ENCODE peak calls at places on chromosomes 16 and 17, in five cellular contexts. One of them, this sample, is unnamed.

GRCh38 chr17:39634384-39634871 is 2.5 kb upstream of the STARD3 start:
- DNase-seq in transverse colon: peak; percentile 16
- DNase-seq in cardiac fibroblast: peak; percentile 62
- DNase-seq in activated CD8-positive, alpha-beta T cell treated with anti-CD3 and anti-CD28 coated beads for 36 hours: no peak
- DNase-seq in fibroblast of lung: no peak
- DNase-seq in this sample: no peak

GRCh38 chr16:19213885-19214284 is 45.8 kb downstream of the SYT17 start:
- DNase-seq in activated CD8-positive, alpha-beta T cell treated with anti-CD3 and anti-CD28 coated beads for 36 hours: peak; percentile 9
- DNase-seq in transverse colon: no peak
- DNase-seq in fibroblast of lung: no peak
- DNase-seq in cardiac fibroblast: no peak
- DNase-seq in this sample: no peak

GRCh38 chr16:57540387-57540786 is 2.1 kb upstream of the ADGRG5 start:
- DNase-seq in transverse colon: no peak
- DNase-seq in cardiac fibroblast: no peak
- DNase-seq in fibroblast of lung: no peak
- DNase-seq in activated CD8-positive, alpha-beta T cell treated with anti-CD3 and anti-CD28 coated beads for 36 hours: no peak
- DNase-seq in this sample: no peak

GRCh38 chr17:82963104-82963950 is 116.1 kb upstream of the METRNL start:
- DNase-seq in cardiac fibroblast: peak; percentile 83
- DNase-seq in transverse colon: peak; percentile 76
- DNase-seq in activated CD8-positive, alpha-beta T cell treated with anti-CD3 and anti-CD28 coated beads for 36 hours: peak; percentile 47
- DNase-seq in fibroblast of lung: peak; percentile 62
- DNase-seq in this sample: peak; percentile 62

GRCh38 chr16:89155184-89155679 is 16.3 kb upstream of the CDH15 start:
- DNase-seq in transverse colon: peak; percentile 64
- DNase-seq in fibroblast of lung: peak; percentile 60
- DNase-seq in activated CD8-positive, alpha-beta T cell treated with anti-CD3 and anti-CD28 coated beads for 36 hours: no peak
- DNase-seq in cardiac fibroblast: peak; percentile 93
- DNase-seq in this sample: peak; percentile 61

GRCh38 chr16:20676268-20676828 is 21.1 kb downstream of the ACSM1 start:
- DNase-seq in activated CD8-positive, alpha-beta T cell treated with anti-CD3 and anti-CD28 coated beads for 36 hours: no peak
- DNase-seq in transverse colon: peak; percentile 11
- DNase-seq in fibroblast of lung: no peak
- DNase-seq in cardiac fibroblast: peak; percentile 24
- DNase-seq in this sample: no peak

GRCh38 chr16:64534180-64534780 is 587.6 kb downstream of the CDH11 start:
- DNase-seq in activated CD8-positive, alpha-beta T cell treated with anti-CD3 and anti-CD28 coated beads for 36 hours: no peak
- DNase-seq in transverse colon: no peak
- DNase-seq in cardiac fibroblast: no peak
- DNase-seq in fibroblast of lung: peak; percentile 26
- DNase-seq in this sample: no peak

GRCh38 chr17:82849076-82849945 is 9.5 kb upstream of the ZNF750 start:
- DNase-seq in activated CD8-positive, alpha-beta T cell treated with anti-CD3 and anti-CD28 coated beads for 36 hours: no peak
- DNase-seq in cardiac fibroblast: no peak
- DNase-seq in transverse colon: no peak
- DNase-seq in fibroblast of lung: no peak
- DNase-seq in this sample: no peak

GRCh38 chr16:22678311-22678710 is 135.7 kb upstream of the HS3ST2 start:
- DNase-seq in transverse colon: no peak
- DNase-seq in fibroblast of lung: no peak
- DNase-seq in activated CD8-positive, alpha-beta T cell treated with anti-CD3 and anti-CD28 coated beads for 36 hours: no peak
- DNase-seq in cardiac fibroblast: no peak
- DNase-seq in this sample: no peak

GRCh38 chr17:68301438-68301959 is 10.2 kb downstream of the ARSG start:
- DNase-seq in activated CD8-positive, alpha-beta T cell treated with anti-CD3 and anti-CD28 coated beads for 36 hours: no peak
- DNase-seq in cardiac fibroblast: no peak
- DNase-seq in fibroblast of lung: no peak
- DNase-seq in transverse colon: no peak
- DNase-seq in this sample: no peak

GRCh38 chr17:27236710-27237315 is 57.1 kb upstream of the WSB1 start:
- DNase-seq in transverse colon: peak; percentile 89
- DNase-seq in activated CD8-positive, alpha-beta T cell treated with anti-CD3 and anti-CD28 coated beads for 36 hours: peak; percentile 91
- DNase-seq in fibroblast of lung: peak; percentile 45
- DNase-seq in cardiac fibroblast: peak; percentile 86
- DNase-seq in this sample: peak; percentile 42

GRCh38 chr17:43627657-43628650 is 33.8 kb downstream of the MEOX1 start:
- DNase-seq in fibroblast of lung: no peak
- DNase-seq in transverse colon: no peak
- DNase-seq in cardiac fibroblast: no peak
- DNase-seq in activated CD8-positive, alpha-beta T cell treated with anti-CD3 and anti-CD28 coated beads for 36 hours: no peak
- DNase-seq in this sample: no peak

GRCh38 chr17:78397681-78398101 is 19.2 kb downstream of the PGS1 start:
- DNase-seq in transverse colon: no peak
- DNase-seq in cardiac fibroblast: peak; percentile 59
- DNase-seq in activated CD8-positive, alpha-beta T cell treated with anti-CD3 and anti-CD28 coated beads for 36 hours: no peak
- DNase-seq in fibroblast of lung: peak; percentile 82
- DNase-seq in this sample: no peak

GRCh38 chr17:59221159-59221847 is 992 bp downstream of the GDPD1 start:
- DNase-seq in cardiac fibroblast: no peak
- DNase-seq in activated CD8-positive, alpha-beta T cell treated with anti-CD3 and anti-CD28 coated beads for 36 hours: peak; percentile 24
- DNase-seq in transverse colon: no peak
- DNase-seq in fibroblast of lung: no peak
- DNase-seq in this sample: no peak

GRCh38 chr16:1708768-1709180 is 2.8 kb downstream of the MAPK8IP3 start:
- DNase-seq in transverse colon: no peak
- DNase-seq in activated CD8-positive, alpha-beta T cell treated with anti-CD3 and anti-CD28 coated beads for 36 hours: peak; percentile 62
- DNase-seq in fibroblast of lung: peak; percentile 87
- DNase-seq in cardiac fibroblast: peak; percentile 70
- DNase-seq in this sample: no peak

GRCh38 chr17:77332981-77333685 is 192.4 kb downstream of the SEC14L1 start:
- DNase-seq in activated CD8-positive, alpha-beta T cell treated with anti-CD3 and anti-CD28 coated beads for 36 hours: peak; percentile 74
- DNase-seq in transverse colon: no peak
- DNase-seq in cardiac fibroblast: peak; percentile 72
- DNase-seq in fibroblast of lung: peak; percentile 95
- DNase-seq in this sample: peak; percentile 90

GRCh38 chr16:88649195-88649923 is 1.5 kb downstream of the CYBA start:
- DNase-seq in activated CD8-positive, alpha-beta T cell treated with anti-CD3 and anti-CD28 coated beads for 36 hours: no peak
- DNase-seq in fibroblast of lung: no peak
- DNase-seq in cardiac fibroblast: no peak
- DNase-seq in transverse colon: peak; percentile 41
- DNase-seq in this sample: no peak

GRCh38 chr16:3118204-3118790 is 5.9 kb downstream of the ZNF205 start:
- DNase-seq in cardiac fibroblast: no peak
- DNase-seq in activated CD8-positive, alpha-beta T cell treated with anti-CD3 and anti-CD28 coated beads for 36 hours: no peak
- DNase-seq in fibroblast of lung: no peak
- DNase-seq in transverse colon: no peak
- DNase-seq in this sample: no peak

GRCh38 chr16:23950898-23951297 is 115.1 kb downstream of the PRKCB start:
- DNase-seq in transverse colon: no peak
- DNase-seq in cardiac fibroblast: no peak
- DNase-seq in activated CD8-positive, alpha-beta T cell treated with anti-CD3 and anti-CD28 coated beads for 36 hours: peak; percentile 55
- DNase-seq in fibroblast of lung: no peak
- DNase-seq in this sample: no peak

GRCh38 chr17:81082177-81083073 is 47.5 kb downstream of the BAIAP2 start:
- DNase-seq in cardiac fibroblast: no peak
- DNase-seq in transverse colon: no peak
- DNase-seq in fibroblast of lung: peak; percentile 19
- DNase-seq in activated CD8-positive, alpha-beta T cell treated with anti-CD3 and anti-CD28 coated beads for 36 hours: no peak
- DNase-seq in this sample: no peak

GRCh38 chr16:21156767-21157467 is 1.6 kb upstream of the LDAF1 start:
- DNase-seq in transverse colon: peak; percentile 30
- DNase-seq in fibroblast of lung: peak; percentile 81
- DNase-seq in cardiac fibroblast: peak; percentile 89
- DNase-seq in activated CD8-positive, alpha-beta T cell treated with anti-CD3 and anti-CD28 coated beads for 36 hours: peak; percentile 4
- DNase-seq in this sample: peak; percentile 54

GRCh38 chr16:1296688-1297412 is 12.6 kb upstream of the UBE2I start:
- DNase-seq in fibroblast of lung: peak; percentile 65
- DNase-seq in transverse colon: peak; percentile 43
- DNase-seq in activated CD8-positive, alpha-beta T cell treated with anti-CD3 and anti-CD28 coated beads for 36 hours: peak; percentile 37
- DNase-seq in cardiac fibroblast: no peak
- DNase-seq in this sample: no peak

GRCh38 chr16:56470666-56471065 is 19.3 kb downstream of the OGFOD1 start:
- DNase-seq in cardiac fibroblast: no peak
- DNase-seq in fibroblast of lung: no peak
- DNase-seq in transverse colon: no peak
- DNase-seq in activated CD8-positive, alpha-beta T cell treated with anti-CD3 and anti-CD28 coated beads for 36 hours: no peak
- DNase-seq in this sample: no peak

GRCh38 chr17:2435181-2435741 is 34.4 kb upstream of the MNT start:
- DNase-seq in transverse colon: no peak
- DNase-seq in cardiac fibroblast: peak; percentile 32
- DNase-seq in activated CD8-positive, alpha-beta T cell treated with anti-CD3 and anti-CD28 coated beads for 36 hours: no peak
- DNase-seq in fibroblast of lung: peak; percentile 45
- DNase-seq in this sample: no peak

GRCh38 chr16:11587643-11588247 is 1.0 kb upstream of the LITAF start:
- DNase-seq in cardiac fibroblast: no peak
- DNase-seq in activated CD8-positive, alpha-beta T cell treated with anti-CD3 and anti-CD28 coated beads for 36 hours: no peak
- DNase-seq in fibroblast of lung: no peak
- DNase-seq in transverse colon: no peak
- DNase-seq in this sample: no peak

GRCh38 chr16:27892879-27893278 is 170.6 kb downstream of the GSG1L start:
- DNase-seq in transverse colon: no peak
- DNase-seq in fibroblast of lung: peak; percentile 1
- DNase-seq in cardiac fibroblast: no peak
- DNase-seq in activated CD8-positive, alpha-beta T cell treated with anti-CD3 and anti-CD28 coated beads for 36 hours: no peak
- DNase-seq in this sample: no peak

GRCh38 chr17:28663723-28664122 is 1.7 kb downstream of the SUPT6H start:
- DNase-seq in transverse colon: no peak
- DNase-seq in cardiac fibroblast: no peak
- DNase-seq in activated CD8-positive, alpha-beta T cell treated with anti-CD3 and anti-CD28 coated beads for 36 hours: no peak
- DNase-seq in fibroblast of lung: no peak
- DNase-seq in this sample: no peak

DNA sequence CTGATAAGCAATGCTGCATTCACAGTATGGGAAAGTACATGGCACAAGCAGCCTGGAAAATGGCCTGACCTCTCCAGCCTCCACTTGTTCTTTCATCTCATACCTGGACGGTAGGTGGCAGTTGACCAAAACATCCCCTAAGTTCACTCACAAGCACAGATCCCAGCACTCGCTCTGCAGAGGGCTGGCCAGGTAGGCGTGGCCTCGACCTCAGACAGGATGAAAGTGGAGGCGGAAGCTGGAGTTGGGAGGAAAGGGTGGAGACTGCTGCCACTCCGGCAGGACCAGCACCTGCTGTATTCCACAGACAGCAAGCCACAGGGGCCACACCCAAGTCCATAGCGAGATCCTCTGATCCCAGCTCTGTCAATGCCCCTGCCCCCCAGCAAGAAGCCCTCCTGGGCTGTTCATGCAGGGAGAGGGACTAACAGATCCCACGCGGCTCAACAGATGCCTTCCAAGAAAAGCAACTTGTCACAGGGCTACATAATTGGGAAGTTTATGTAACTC is 31.3 kb downstream of the ZCCHC14 start:
- DNase-seq in activated CD8-positive, alpha-beta T cell treated with anti-CD3 and anti-CD28 coated beads for 36 hours: peak; percentile 30
- DNase-seq in fibroblast of lung: peak; percentile 33
- DNase-seq in cardiac fibroblast: peak; percentile 42
- DNase-seq in transverse colon: peak; percentile 93
- DNase-seq in this sample: no peak
- TF ChIP-seq CTCF in activated CD8-positive, alpha-beta T cell treated with anti-CD3 and anti-CD28 coated beads for 36 hours: no peak
- TF ChIP-seq CTCF in fibroblast of lung: no peak
- TF ChIP-seq CTCF in cardiac fibroblast: peak; percentile 22
- TF ChIP-seq CTCF in transverse colon: peak; percentile 42
- TF ChIP-seq CTCF in this sample: no peak

GRCh38 chr17:62591323-62591722 is 36.1 kb upstream of the MRC2 start:
- DNase-seq in transverse colon: no peak
- DNase-seq in activated CD8-positive, alpha-beta T cell treated with anti-CD3 and anti-CD28 coated beads for 36 hours: no peak
- DNase-seq in fibroblast of lung: no peak
- DNase-seq in cardiac fibroblast: no peak
- DNase-seq in this sample: no peak

GRCh38 chr17:62597150-62597549 is 30.3 kb upstream of the MRC2 start:
- DNase-seq in transverse colon: no peak
- DNase-seq in cardiac fibroblast: no peak
- DNase-seq in fibroblast of lung: no peak
- DNase-seq in activated CD8-positive, alpha-beta T cell treated with anti-CD3 and anti-CD28 coated beads for 36 hours: no peak
- DNase-seq in this sample: no peak

GRCh38 chr17:62596662-62597061 is 30.8 kb upstream of the MRC2 start:
- DNase-seq in transverse colon: no peak
- DNase-seq in cardiac fibroblast: no peak
- DNase-seq in fibroblast of lung: no peak
- DNase-seq in activated CD8-positive, alpha-beta T cell treated with anti-CD3 and anti-CD28 coated beads for 36 hours: no peak
- DNase-seq in this sample: no peak

GRCh38 chr17:62595484-62595883 is 32.0 kb upstream of the MRC2 start:
- DNase-seq in fibroblast of lung: no peak
- DNase-seq in cardiac fibroblast: no peak
- DNase-seq in activated CD8-positive, alpha-beta T cell treated with anti-CD3 and anti-CD28 coated beads for 36 hours: no peak
- DNase-seq in transverse colon: no peak
- DNase-seq in this sample: no peak

DNA sequence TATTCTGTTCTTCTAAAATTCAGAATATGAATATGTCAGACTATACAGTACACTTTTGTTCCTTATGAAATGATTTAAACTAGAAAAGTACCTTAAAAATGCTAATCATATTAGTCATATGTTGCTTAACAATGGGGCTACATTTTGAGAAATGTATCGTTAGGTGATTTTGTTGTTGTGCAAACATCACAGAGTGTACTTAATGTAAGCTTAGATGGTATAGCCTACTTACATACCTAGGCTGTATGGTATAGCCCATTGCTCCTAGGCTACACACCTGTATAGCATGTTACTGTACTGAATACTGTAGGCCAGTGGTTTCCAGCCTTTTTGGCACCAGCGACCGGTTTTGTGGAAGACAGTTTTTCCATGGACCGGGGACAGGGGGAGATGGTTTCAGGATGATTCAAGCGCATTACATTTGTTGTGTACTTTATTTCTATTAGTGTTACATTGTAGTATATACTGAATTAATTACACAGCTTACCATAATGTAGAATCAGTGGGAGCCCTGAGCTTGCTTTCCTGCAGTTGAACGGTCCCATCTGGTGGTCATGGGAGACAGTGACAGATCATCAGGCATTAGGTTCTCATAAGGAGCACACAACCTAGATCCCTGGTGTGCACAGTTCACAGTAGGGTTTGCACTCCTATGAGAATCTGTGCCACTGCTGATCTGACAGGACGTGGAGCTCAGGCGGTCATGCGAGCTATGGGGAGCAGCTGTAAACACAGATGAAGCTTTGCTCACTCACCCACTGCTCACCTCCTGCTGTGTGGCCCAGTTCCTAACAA is 35.0 kb upstream of the MRC2 start:
- DNase-seq in cardiac fibroblast: no peak
- DNase-seq in fibroblast of lung: peak; percentile 24
- DNase-seq in transverse colon: no peak
- DNase-seq in activated CD8-positive, alpha-beta T cell treated with anti-CD3 and anti-CD28 coated beads for 36 hours: no peak
- DNase-seq in this sample: no peak
- TF ChIP-seq CTCF in cardiac fibroblast: peak; percentile 16
- TF ChIP-seq CTCF in fibroblast of lung: no peak
- TF ChIP-seq CTCF in transverse colon: no peak
- TF ChIP-seq CTCF in activated CD8-positive, alpha-beta T cell treated with anti-CD3 and anti-CD28 coated beads for 36 hours: no peak
- TF ChIP-seq CTCF in this sample: no peak

DNA sequence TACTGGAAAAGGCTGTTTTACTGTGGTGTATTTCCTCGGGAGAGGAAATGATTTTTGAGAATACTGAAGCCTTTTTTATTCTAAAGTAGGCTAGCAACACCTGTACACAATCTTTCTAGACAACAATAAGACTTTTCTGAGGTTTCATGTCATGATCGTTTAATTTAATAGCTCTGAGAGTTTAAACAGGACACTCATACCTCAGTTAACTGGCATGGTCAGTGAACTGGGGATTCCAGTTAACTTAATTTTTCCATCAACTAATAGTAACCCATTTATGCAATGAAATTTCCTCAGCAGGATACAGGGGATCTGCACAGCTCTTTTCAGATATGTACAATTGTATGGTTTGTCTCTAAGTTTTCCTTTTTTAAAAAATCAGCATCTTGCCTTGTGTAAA is 262.6 kb downstream of the NTN1 start:
- DNase-seq in fibroblast of lung: no peak
- DNase-seq in activated CD8-positive, alpha-beta T cell treated with anti-CD3 and anti-CD28 coated beads for 36 hours: no peak
- DNase-seq in transverse colon: no peak
- DNase-seq in cardiac fibroblast: no peak
- DNase-seq in this sample: no peak
- TF ChIP-seq CTCF in fibroblast of lung: no peak
- TF ChIP-seq CTCF in activated CD8-positive, alpha-beta T cell treated with anti-CD3 and anti-CD28 coated beads for 36 hours: no peak
- TF ChIP-seq CTCF in transverse colon: no peak
- TF ChIP-seq CTCF in cardiac fibroblast: no peak
- TF ChIP-seq CTCF in this sample: no peak

GRCh38 chr17:33647976-33648375 is 354.9 kb upstream of the ASIC2 start:
- DNase-seq in transverse colon: no peak
- DNase-seq in activated CD8-positive, alpha-beta T cell treated with anti-CD3 and anti-CD28 coated beads for 36 hours: peak; percentile 9
- DNase-seq in cardiac fibroblast: no peak
- DNase-seq in fibroblast of lung: peak; percentile 7
- DNase-seq in this sample: no peak
- TF ChIP-seq CTCF in transverse colon: peak; percentile 37
- TF ChIP-seq CTCF in activated CD8-positive, alpha-beta T cell treated with anti-CD3 and anti-CD28 coated beads for 36 hours: peak; percentile 24
- TF ChIP-seq CTCF in cardiac fibroblast: peak; percentile 22
- TF ChIP-seq CTCF in fibroblast of lung: peak; percentile 12
- TF ChIP-seq CTCF in this sample: no peak